ENCODE peak calls at places on chromosomes 11 and 22, in seven cellular contexts. U is lung, J is A549, I is choroid plexus epithelial cell, Q is heart left ventricle, N is body of pancreas, G is Calu3. X is an unnamed sample.

GRCh38 chr22:22210375-22210774 is 34.2 kb upstream of the VPREB1 start:
- DNase-seq in U (no peak), J (no peak), I (peak), Q (no peak), N (no peak), G (peak), X (no peak)

GRCh38 chr11:74676596-74676995 is 54.6 kb downstream of the CHRDL2 start:
- DNase-seq in U (peak), J (no peak), I (no peak), Q (no peak), N (no peak), G (no peak), X (no peak)

GRCh38 chr22:19714320-19715252 is at the start of gene SEPTIN5:
- DNase-seq in U (no peak), J (no peak), I (no peak), Q (peak), N (no peak), G (no peak), X (peak)

GRCh38 chr11:121659811-121660210 is 207.0 kb upstream of the SORL1-AS1 start:
- DNase-seq in U (no peak), J (no peak), I (no peak), Q (no peak), N (no peak), G (no peak), X (no peak)

GRCh38 chr22:20965104-20965887 is 1.8 kb upstream of the AIFM3 start:
- DNase-seq in U (no peak), J (no peak), I (no peak), Q (no peak), N (no peak), G (no peak), X (peak)

GRCh38 chr11:75949023-75949672 is 134.1 kb downstream of the UVRAG start:
- DNase-seq in U (no peak), J (no peak), I (peak), Q (no peak), N (no peak), G (no peak), X (no peak)

GRCh38 chr22:24054356-24054755 is 43.3 kb downstream of the CABIN1 start:
- DNase-seq in U (no peak), J (no peak), I (peak), Q (no peak), N (no peak), G (no peak), X (no peak)

GRCh38 chr22:36554101-36554500 is 25.1 kb upstream of the EIF3D start:
- DNase-seq in U (no peak), J (no peak), I (no peak), Q (no peak), N (no peak), G (no peak), X (no peak)

GRCh38 chr11:64674774-64675173 is 48.2 kb downstream of the NRXN2 start:
- DNase-seq in U (no peak), J (no peak), I (no peak), Q (no peak), N (no peak), G (no peak), X (no peak)

GRCh38 chr11:8503872-8504491 is 90.0 kb downstream of the STK33 start:
- DNase-seq in U (no peak), J (no peak), I (no peak), Q (no peak), N (no peak), G (no peak), X (no peak)

GRCh38 chr11:75262436-75262835 is 21.9 kb downstream of the TPBGL start:
- DNase-seq in U (no peak), J (no peak), I (no peak), Q (no peak), N (no peak), G (no peak), X (peak)

GRCh38 chr11:65576867-65577755 is 1.3 kb downstream of the EHBP1L1 start:
- DNase-seq in U (no peak), J (peak), I (no peak), Q (peak), N (no peak), G (peak), X (no peak)

GRCh38 chr11:120562806-120563425 is 51.4 kb downstream of the GRIK4 start:
- DNase-seq in U (no peak), J (no peak), I (no peak), Q (peak), N (no peak), G (no peak), X (no peak)

GRCh38 chr11:5689551-5689983 is at the start of gene TRIM22:
- DNase-seq in U (peak), J (no peak), I (peak), Q (peak), N (no peak), G (no peak), X (no peak)

GRCh38 chr11:117691501-117691900 is 105.5 kb downstream of the DSCAML1 start:
- DNase-seq in U (no peak), J (no peak), I (no peak), Q (no peak), N (no peak), G (no peak), X (no peak)

GRCh38 chr11:124394408-124394807 is 4.4 kb downstream of the OR8B3 start:
- DNase-seq in U (no peak), J (no peak), I (peak), Q (no peak), N (no peak), G (no peak), X (no peak)

GRCh38 chr11:30478923-30479322 is 107.2 kb downstream of the MPPED2 start:
- DNase-seq in U (no peak), J (no peak), I (no peak), Q (peak), N (no peak), G (no peak), X (no peak)

GRCh38 chr22:17924076-17924475 is 100.3 kb downstream of the MICAL3 start:
- DNase-seq in U (no peak), J (no peak), I (no peak), Q (no peak), N (no peak), G (no peak), X (no peak)

GRCh38 chr11:87849216-87849615 is 326.0 kb downstream of the RAB38 start:
- DNase-seq in U (no peak), J (no peak), I (no peak), Q (no peak), N (no peak), G (no peak), X (no peak)

GRCh38 chr22:35914665-35915476 is 113.8 kb downstream of the RBFOX2 start:
- DNase-seq in U (peak), J (peak), I (peak), Q (peak), N (peak), G (peak), X (no peak)

GRCh38 chr11:45872513-45873356 is 12.7 kb upstream of the MAPK8IP1 start:
- DNase-seq in U (no peak), J (peak), I (peak), Q (no peak), N (peak), G (peak), X (peak)

GRCh38 chr22:20020533-20021195 is at the start of gene TANGO2:
- DNase-seq in U (peak), J (peak), I (peak), Q (peak), N (peak), G (peak), X (peak)

GRCh38 chr11:105641433-105641832 is 31.6 kb downstream of the GRIA4 start:
- DNase-seq in U (no peak), J (no peak), I (no peak), Q (no peak), N (no peak), G (no peak), X (no peak)

GRCh38 chr11:105648762-105649161 is 38.9 kb downstream of the GRIA4 start:
- DNase-seq in U (no peak), J (no peak), I (no peak), Q (no peak), N (no peak), G (no peak), X (no peak)

GRCh38 chr11:105647780-105648179 is 37.9 kb downstream of the GRIA4 start:
- DNase-seq in U (no peak), J (no peak), I (no peak), Q (no peak), N (no peak), G (no peak), X (no peak)

GRCh38 chr11:105639527-105639926 is 29.7 kb downstream of the GRIA4 start:
- DNase-seq in U (no peak), J (no peak), I (no peak), Q (no peak), N (no peak), G (no peak), X (no peak)

GRCh38 chr11:105642870-105643269 is 33.0 kb downstream of the GRIA4 start:
- DNase-seq in U (no peak), J (no peak), I (no peak), Q (no peak), N (no peak), G (no peak), X (no peak)
- TF ChIP-seq CTCF in U (no peak), J (no peak), I (no peak), Q (no peak), N (no peak), G (no peak), X (peak)

DNA sequence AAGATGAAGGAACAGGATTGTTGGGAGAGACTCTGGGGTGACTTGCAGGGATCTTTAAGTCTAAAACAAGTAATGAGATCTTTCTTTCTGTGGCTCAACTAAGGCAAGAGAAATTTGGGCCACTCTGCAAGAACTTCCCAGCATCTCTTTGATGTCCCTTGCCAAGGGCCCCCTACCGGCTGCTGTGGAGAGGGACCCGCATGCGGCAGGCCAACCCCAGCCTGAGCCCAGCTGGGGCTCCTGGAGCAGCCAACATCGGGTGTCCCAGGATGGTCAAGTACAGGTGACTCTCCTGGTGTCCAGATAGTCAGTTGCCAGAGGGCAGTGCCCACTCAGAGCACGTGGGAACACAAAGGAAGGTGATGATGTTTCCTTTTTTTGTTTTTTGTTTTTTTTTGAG is 363.2 kb downstream of the TBC1D22A start:
- DNase-seq in U (no peak), J (peak), I (no peak), Q (no peak), N (no peak), G (no peak), X (peak)
- TF ChIP-seq CTCF in U (no peak), J (peak), I (peak), Q (no peak), N (no peak), G (no peak), X (no peak)

DNA sequence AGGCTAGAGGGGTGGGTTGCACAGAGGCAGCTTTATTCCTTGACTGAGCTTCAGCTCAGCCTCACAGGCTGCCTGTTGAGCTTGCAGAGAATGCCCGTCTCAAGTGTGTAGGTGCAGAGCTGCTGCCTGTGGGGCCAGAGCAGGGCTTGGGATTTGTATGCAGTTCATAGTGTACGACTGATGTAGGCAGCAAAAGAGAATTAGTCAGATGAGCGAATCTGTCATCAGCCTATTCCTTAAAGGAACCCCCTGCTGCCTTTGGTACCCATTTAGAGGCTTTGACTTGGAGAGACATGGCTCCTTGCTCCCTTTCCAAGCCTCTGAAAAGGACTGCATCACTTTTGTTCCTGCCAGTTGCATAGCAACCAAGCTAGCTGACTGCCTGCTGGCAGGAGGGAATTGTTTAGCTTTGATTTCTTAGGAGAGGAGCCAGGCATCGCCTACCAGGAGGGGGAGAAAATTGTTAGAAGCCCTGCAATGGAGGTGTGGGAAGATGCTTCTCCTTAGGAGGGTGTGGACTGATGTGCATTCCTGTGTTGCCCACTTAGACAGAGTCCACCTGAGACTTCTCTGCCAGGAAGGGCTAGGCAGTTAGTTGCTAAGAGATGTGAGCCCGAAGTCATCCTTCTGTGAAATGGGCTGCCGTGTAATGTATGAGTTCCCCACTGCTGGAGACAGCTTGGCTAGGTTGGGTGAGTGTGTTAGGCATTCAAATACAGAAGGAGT is 10.9 kb downstream of the ACO2 start:
- DNase-seq in U (no peak), J (no peak), I (peak), Q (no peak), N (no peak), G (no peak), X (peak)
- TF ChIP-seq CTCF in U (no peak), J (no peak), I (peak), Q (no peak), N (no peak), G (no peak), X (no peak)

GRCh38 chr11:133810766-133811165 is 34.5 kb downstream of the SPATA19 start:
- DNase-seq in U (no peak), J (no peak), I (no peak), Q (no peak), N (no peak), G (no peak), X (no peak)

GRCh38 chr11:133810179-133810550 is 35.1 kb downstream of the SPATA19 start:
- DNase-seq in U (no peak), J (no peak), I (no peak), Q (no peak), N (no peak), G (no peak), X (no peak)

GRCh38 chr11:133808393-133809140 is 36.7 kb downstream of the SPATA19 start:
- DNase-seq in U (no peak), J (no peak), I (peak), Q (no peak), N (no peak), G (no peak), X (no peak)

GRCh38 chr11:133811850-133812685 is 33.2 kb downstream of the SPATA19 start:
- DNase-seq in U (no peak), J (no peak), I (no peak), Q (no peak), N (no peak), G (no peak), X (no peak)

GRCh38 chr11:133809525-133810178 is 35.7 kb downstream of the SPATA19 start:
- DNase-seq in U (no peak), J (no peak), I (no peak), Q (no peak), N (no peak), G (no peak), X (no peak)
- TF ChIP-seq CTCF in U (no peak), J (no peak), I (no peak), Q (no peak), N (no peak), G (no peak), X (no peak)

DNA sequence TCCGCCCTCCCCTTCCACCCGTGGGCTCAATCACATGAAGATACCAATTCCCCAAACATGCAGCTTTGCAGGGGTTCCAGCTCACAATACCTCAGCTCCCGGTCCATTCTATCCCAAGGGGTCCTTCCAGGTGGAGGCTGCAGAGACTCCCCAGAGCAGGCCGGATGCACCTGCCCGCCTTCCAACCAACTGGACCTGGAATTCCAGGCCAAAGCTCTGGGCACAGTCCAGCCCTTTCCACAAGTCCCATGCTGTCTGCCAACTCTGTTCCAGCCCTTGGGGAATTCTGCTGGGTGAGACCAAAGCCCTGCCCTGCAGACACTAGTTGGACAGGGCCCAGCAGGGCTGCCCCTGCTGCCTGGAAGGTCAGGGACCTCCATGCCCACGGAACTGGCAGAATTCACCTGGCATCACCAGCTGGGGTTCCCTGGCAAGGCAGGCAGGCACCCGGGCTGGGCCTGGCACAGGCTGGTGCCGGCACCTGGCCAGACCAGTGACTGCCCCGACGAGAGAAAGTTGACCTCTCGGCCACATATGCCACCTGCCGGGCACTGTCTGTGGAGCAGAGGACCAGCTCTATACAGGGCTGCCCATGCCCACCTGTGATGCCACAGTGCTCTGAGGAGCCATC is 4.9 kb downstream of the SYT7 start:
- DNase-seq in U (no peak), J (no peak), I (no peak), Q (peak), N (no peak), G (no peak), X (no peak)
- TF ChIP-seq CTCF in U (no peak), J (no peak), I (no peak), Q (peak), N (no peak), G (no peak), X (no peak)

DNA sequence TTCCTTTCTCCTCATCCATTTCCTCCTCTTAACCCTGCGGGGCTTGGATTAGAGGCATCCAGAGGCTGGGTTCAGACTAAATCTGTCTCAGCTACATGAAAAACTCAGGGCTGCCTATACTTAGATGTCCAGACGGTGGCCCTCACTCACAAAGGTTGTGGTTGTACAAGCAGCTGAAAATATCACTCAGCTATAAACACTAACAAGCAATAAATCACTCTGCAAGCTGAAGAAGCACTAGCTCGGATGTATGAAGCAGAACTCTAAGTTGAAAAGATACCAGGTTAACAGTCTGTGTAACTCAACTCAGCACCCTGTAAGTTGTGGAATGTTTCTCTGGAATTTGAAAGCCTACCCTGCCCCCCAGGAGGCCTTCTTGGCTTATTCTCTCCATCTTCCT is 82.9 kb downstream of the EXT2 start:
- DNase-seq in U (no peak), J (no peak), I (peak), Q (no peak), N (no peak), G (no peak), X (no peak)
- TF ChIP-seq CTCF in U (no peak), J (no peak), I (peak), Q (peak), N (no peak), G (no peak), X (no peak)

GRCh38 chr11:2415601-2416380 is 15.2 kb downstream of the TSSC4 start:
- DNase-seq in U (no peak), J (no peak), I (no peak), Q (no peak), N (no peak), G (no peak), X (no peak)
- TF ChIP-seq CTCF in U (no peak), J (no peak), I (no peak), Q (no peak), N (no peak), G (no peak), X (peak)

X was measured in glutamatergic neuron.